ENCODE peak calls at places on chromosomes 6 and 20, in five cellular contexts. One of them, this sample, is unnamed.

GRCh38 chr6:83113258-83113657 is 45.8 kb downstream of the DOP1A start:
- DNase-seq in WERI-Rb-1: no peak
- DNase-seq in dorsolateral prefrontal cortex: no peak
- DNase-seq in hepatocyte: no peak
- DNase-seq in HepG2: no peak
- DNase-seq in this sample: no peak

GRCh38 chr20:54062812-54063280 is 7.5 kb downstream of the BCAS1 start:
- DNase-seq in WERI-Rb-1: no peak
- DNase-seq in dorsolateral prefrontal cortex: no peak
- DNase-seq in hepatocyte: peak; percentile 61
- DNase-seq in HepG2: peak; percentile 70
- DNase-seq in this sample: no peak

GRCh38 chr6:94300424-94301144 is 881.2 kb upstream of the EPHA7 start:
- DNase-seq in WERI-Rb-1: no peak
- DNase-seq in dorsolateral prefrontal cortex: no peak
- DNase-seq in hepatocyte: no peak
- DNase-seq in HepG2: no peak
- DNase-seq in this sample: no peak

GRCh38 chr6:158374020-158374419 is 61.8 kb downstream of the TULP4 start:
- DNase-seq in WERI-Rb-1: no peak
- DNase-seq in dorsolateral prefrontal cortex: no peak
- DNase-seq in hepatocyte: no peak
- DNase-seq in HepG2: no peak
- DNase-seq in this sample: no peak

GRCh38 chr6:67935976-67936477 is 699.1 kb upstream of the ADGRB3 start:
- DNase-seq in WERI-Rb-1: no peak
- DNase-seq in dorsolateral prefrontal cortex: no peak
- DNase-seq in hepatocyte: no peak
- DNase-seq in HepG2: no peak
- DNase-seq in this sample: no peak

GRCh38 chr6:74651948-74652347 is 553.9 kb downstream of the COL12A1 start:
- DNase-seq in WERI-Rb-1: no peak
- DNase-seq in dorsolateral prefrontal cortex: no peak
- DNase-seq in hepatocyte: no peak
- DNase-seq in HepG2: no peak
- DNase-seq in this sample: no peak

GRCh38 chr6:149323925-149324324 is 6.4 kb downstream of the TAB2 start:
- DNase-seq in WERI-Rb-1: no peak
- DNase-seq in dorsolateral prefrontal cortex: no peak
- DNase-seq in hepatocyte: no peak
- DNase-seq in HepG2: no peak
- DNase-seq in this sample: no peak

GRCh38 chr6:24749292-24749691 is 25.4 kb upstream of the GMNN start:
- DNase-seq in WERI-Rb-1: no peak
- DNase-seq in dorsolateral prefrontal cortex: no peak
- DNase-seq in hepatocyte: no peak
- DNase-seq in HepG2: no peak
- DNase-seq in this sample: no peak

GRCh38 chr6:336159-337114 is 44.1 kb downstream of the DUSP22 start:
- DNase-seq in WERI-Rb-1: no peak
- DNase-seq in dorsolateral prefrontal cortex: no peak
- DNase-seq in hepatocyte: no peak
- DNase-seq in HepG2: no peak
- DNase-seq in this sample: no peak

GRCh38 chr6:132968419-132968950 is 154.1 kb downstream of the RPS12 start:
- DNase-seq in WERI-Rb-1: no peak
- DNase-seq in dorsolateral prefrontal cortex: no peak
- DNase-seq in hepatocyte: no peak
- DNase-seq in HepG2: no peak
- DNase-seq in this sample: no peak

GRCh38 chr6:85552652-85553051 is 41.0 kb downstream of the SNX14 start:
- DNase-seq in WERI-Rb-1: no peak
- DNase-seq in dorsolateral prefrontal cortex: no peak
- DNase-seq in hepatocyte: no peak
- DNase-seq in HepG2: no peak
- DNase-seq in this sample: no peak

GRCh38 chr6:28369463-28369862 is 19.7 kb downstream of the ZKSCAN3 start:
- DNase-seq in WERI-Rb-1: no peak
- DNase-seq in dorsolateral prefrontal cortex: no peak
- DNase-seq in hepatocyte: no peak
- DNase-seq in HepG2: no peak
- DNase-seq in this sample: no peak

GRCh38 chr6:130027948-130028347 is 9.6 kb downstream of the L3MBTL3 start:
- DNase-seq in WERI-Rb-1: no peak
- DNase-seq in dorsolateral prefrontal cortex: no peak
- DNase-seq in hepatocyte: no peak
- DNase-seq in HepG2: no peak
- DNase-seq in this sample: no peak

GRCh38 chr6:52207066-52207465 is 20.9 kb downstream of the IL17A start:
- DNase-seq in WERI-Rb-1: no peak
- DNase-seq in dorsolateral prefrontal cortex: no peak
- DNase-seq in hepatocyte: no peak
- DNase-seq in HepG2: no peak
- DNase-seq in this sample: no peak

GRCh38 chr20:25686081-25687077 is 10.3 kb downstream of the ZNF337 start:
- DNase-seq in WERI-Rb-1: peak; percentile 61
- DNase-seq in dorsolateral prefrontal cortex: no peak
- DNase-seq in hepatocyte: no peak
- DNase-seq in HepG2: no peak
- DNase-seq in this sample: no peak

GRCh38 chr20:44034965-44035635 is 120.4 kb downstream of the TOX2 start:
- DNase-seq in WERI-Rb-1: no peak
- DNase-seq in dorsolateral prefrontal cortex: no peak
- DNase-seq in hepatocyte: no peak
- DNase-seq in HepG2: no peak
- DNase-seq in this sample: no peak

GRCh38 chr6:80696268-80696667 is 589.8 kb downstream of the BCKDHB start:
- DNase-seq in WERI-Rb-1: no peak
- DNase-seq in dorsolateral prefrontal cortex: no peak
- DNase-seq in hepatocyte: no peak
- DNase-seq in HepG2: no peak
- DNase-seq in this sample: no peak

GRCh38 chr6:71107935-71108420 is 151.1 kb upstream of the B3GAT2 start:
- DNase-seq in WERI-Rb-1: no peak
- DNase-seq in dorsolateral prefrontal cortex: no peak
- DNase-seq in hepatocyte: no peak
- DNase-seq in HepG2: no peak
- DNase-seq in this sample: no peak

GRCh38 chr6:159819932-159820640 is 20.0 kb downstream of the PNLDC1 start:
- DNase-seq in WERI-Rb-1: peak; percentile 19
- DNase-seq in dorsolateral prefrontal cortex: no peak
- DNase-seq in hepatocyte: no peak
- DNase-seq in HepG2: no peak
- DNase-seq in this sample: no peak

GRCh38 chr6:135701426-135701825 is 150.1 kb upstream of the PDE7B start:
- DNase-seq in WERI-Rb-1: no peak
- DNase-seq in dorsolateral prefrontal cortex: no peak
- DNase-seq in hepatocyte: no peak
- DNase-seq in HepG2: no peak
- DNase-seq in this sample: no peak

GRCh38 chr6:52361945-52362442 is at the start of gene PAQR8:
- DNase-seq in WERI-Rb-1: peak; percentile 84
- DNase-seq in dorsolateral prefrontal cortex: peak; percentile 50
- DNase-seq in hepatocyte: peak; percentile 89
- DNase-seq in HepG2: no peak
- DNase-seq in this sample: peak; percentile 74

GRCh38 chr6:136491674-136492235 is 58.5 kb downstream of the MAP7 start:
- DNase-seq in WERI-Rb-1: no peak
- DNase-seq in dorsolateral prefrontal cortex: no peak
- DNase-seq in hepatocyte: no peak
- DNase-seq in HepG2: no peak
- DNase-seq in this sample: no peak

GRCh38 chr6:91198588-91199255 is 611.9 kb upstream of the MAP3K7 start:
- DNase-seq in WERI-Rb-1: no peak
- DNase-seq in dorsolateral prefrontal cortex: no peak
- DNase-seq in hepatocyte: no peak
- DNase-seq in HepG2: no peak
- DNase-seq in this sample: no peak

GRCh38 chr6:145260491-145260890 is 474.8 kb downstream of the EPM2A start:
- DNase-seq in WERI-Rb-1: no peak
- DNase-seq in dorsolateral prefrontal cortex: no peak
- DNase-seq in hepatocyte: no peak
- DNase-seq in HepG2: no peak
- DNase-seq in this sample: no peak

GRCh38 chr6:142568857-142569597 is 267.2 kb downstream of the ADGRG6 start:
- DNase-seq in WERI-Rb-1: no peak
- DNase-seq in dorsolateral prefrontal cortex: no peak
- DNase-seq in hepatocyte: no peak
- DNase-seq in HepG2: no peak
- DNase-seq in this sample: no peak

GRCh38 chr6:100261486-100261885 is 203.2 kb downstream of the SIM1 start:
- DNase-seq in WERI-Rb-1: no peak
- DNase-seq in dorsolateral prefrontal cortex: no peak
- DNase-seq in hepatocyte: no peak
- DNase-seq in HepG2: no peak
- DNase-seq in this sample: no peak

GRCh38 chr6:150680510-150680909 is 80.8 kb downstream of the PLEKHG1 start:
- DNase-seq in WERI-Rb-1: no peak
- DNase-seq in dorsolateral prefrontal cortex: no peak
- DNase-seq in hepatocyte: no peak
- DNase-seq in HepG2: no peak
- DNase-seq in this sample: no peak

GRCh38 chr6:108080010-108080780 is 5.7 kb upstream of the OSTM1 start:
- DNase-seq in WERI-Rb-1: no peak
- DNase-seq in dorsolateral prefrontal cortex: no peak
- DNase-seq in hepatocyte: no peak
- DNase-seq in HepG2: no peak
- DNase-seq in this sample: no peak

GRCh38 chr6:135128268-135128914 is 52.7 kb upstream of the MYB start:
- DNase-seq in WERI-Rb-1: no peak
- DNase-seq in dorsolateral prefrontal cortex: no peak
- DNase-seq in hepatocyte: no peak
- DNase-seq in HepG2: no peak
- DNase-seq in this sample: no peak

GRCh38 chr6:41442800-41443501 is 103.2 kb upstream of the FOXP4 start:
- DNase-seq in WERI-Rb-1: peak; percentile 83
- DNase-seq in dorsolateral prefrontal cortex: no peak
- DNase-seq in hepatocyte: peak; percentile 77
- DNase-seq in HepG2: no peak
- DNase-seq in this sample: no peak

DNA sequence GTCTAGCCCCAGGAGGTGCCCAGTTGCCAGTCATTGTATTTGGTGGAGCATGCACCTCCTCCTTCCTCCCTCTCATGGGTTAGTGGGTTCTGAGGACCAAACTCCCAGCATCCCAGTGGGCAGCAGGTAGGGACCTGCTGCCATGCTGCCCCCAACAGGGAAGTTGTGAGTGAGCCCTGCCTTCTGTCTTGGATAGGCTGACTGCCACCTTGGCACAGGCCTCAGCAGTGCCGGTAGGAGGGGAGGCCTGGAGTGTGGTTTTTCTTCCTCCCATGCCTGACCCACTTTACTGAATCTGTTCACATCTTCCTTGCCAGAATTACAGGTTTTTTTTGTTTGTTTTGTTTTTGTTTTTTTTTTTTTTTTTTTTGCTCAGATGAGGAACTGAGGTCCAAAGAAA is 24.5 kb downstream of the PLCG1 start:
- DNase-seq in WERI-Rb-1: no peak
- DNase-seq in dorsolateral prefrontal cortex: no peak
- DNase-seq in hepatocyte: no peak
- DNase-seq in HepG2: no peak
- DNase-seq in this sample: no peak
- H3K27ac ChIP-seq in WERI-Rb-1: no peak overlapping the region
- H3K27ac ChIP-seq in dorsolateral prefrontal cortex: peak overlapping the region; percentile 72
- H3K27ac ChIP-seq in hepatocyte: no peak overlapping the region
- H3K27ac ChIP-seq in HepG2: no peak overlapping the region
- H3K27ac ChIP-seq in this sample: peak overlapping the region; percentile 46

DNA sequence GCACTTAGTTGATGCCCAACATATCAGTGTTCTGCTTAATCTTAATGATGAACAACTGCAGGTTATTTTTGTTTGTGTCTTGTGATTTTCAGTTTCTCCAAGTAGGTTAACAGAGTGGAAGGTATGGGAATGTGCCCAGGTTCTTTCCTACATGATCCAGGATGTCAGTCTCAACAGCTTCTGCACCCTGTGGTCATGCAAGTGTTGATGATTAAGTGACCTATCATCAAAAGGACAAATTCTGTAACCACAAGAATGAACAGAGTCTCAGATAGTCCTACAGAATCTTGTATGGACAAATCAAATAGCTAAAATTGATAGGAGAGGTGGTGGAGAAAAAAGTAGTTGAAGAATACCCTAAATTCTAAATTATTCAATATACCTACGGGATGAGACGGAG is 26.1 kb downstream of the MAN1A1 start:
- DNase-seq in WERI-Rb-1: no peak
- DNase-seq in dorsolateral prefrontal cortex: no peak
- DNase-seq in hepatocyte: no peak
- DNase-seq in HepG2: no peak
- DNase-seq in this sample: no peak
- H3K27ac ChIP-seq in WERI-Rb-1: no peak overlapping the region
- H3K27ac ChIP-seq in dorsolateral prefrontal cortex: no peak overlapping the region
- H3K27ac ChIP-seq in hepatocyte: no peak overlapping the region
- H3K27ac ChIP-seq in HepG2: no peak overlapping the region
- H3K27ac ChIP-seq in this sample: no peak overlapping the region

DNA sequence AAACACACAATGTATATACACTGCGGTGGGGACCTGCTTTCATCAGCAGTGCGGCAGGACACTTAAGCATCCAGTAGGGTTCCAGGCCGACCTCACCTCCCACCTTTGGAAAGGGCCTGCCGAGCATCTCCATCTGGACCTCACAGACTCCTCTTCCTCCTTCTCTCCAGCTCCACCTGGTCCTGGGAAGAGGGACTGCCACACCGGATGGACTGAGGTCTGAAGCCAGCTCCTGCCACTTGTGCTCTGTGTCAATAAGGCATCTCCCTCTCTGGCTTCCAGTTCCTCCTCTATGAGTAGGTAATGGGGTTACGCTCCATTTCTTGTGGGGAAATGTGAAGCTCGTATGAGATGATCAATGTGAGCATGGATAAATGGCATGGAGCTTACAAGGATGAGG is 19.1 kb upstream of the NNAT start:
- DNase-seq in WERI-Rb-1: peak; percentile 75
- DNase-seq in dorsolateral prefrontal cortex: no peak
- DNase-seq in hepatocyte: no peak
- DNase-seq in HepG2: no peak
- DNase-seq in this sample: no peak
- H3K27ac ChIP-seq in WERI-Rb-1: peak overlapping the region; percentile 65
- H3K27ac ChIP-seq in dorsolateral prefrontal cortex: no peak overlapping the region
- H3K27ac ChIP-seq in hepatocyte: no peak overlapping the region
- H3K27ac ChIP-seq in HepG2: no peak overlapping the region
- H3K27ac ChIP-seq in this sample: no peak overlapping the region

GRCh38 chr6:44733868-44734267 is 346.4 kb downstream of the CDC5L start:
- DNase-seq in WERI-Rb-1: no peak
- DNase-seq in dorsolateral prefrontal cortex: no peak
- DNase-seq in hepatocyte: no peak
- DNase-seq in HepG2: no peak
- DNase-seq in this sample: no peak
- H3K27ac ChIP-seq in WERI-Rb-1: no peak overlapping the region
- H3K27ac ChIP-seq in dorsolateral prefrontal cortex: no peak overlapping the region
- H3K27ac ChIP-seq in hepatocyte: no peak overlapping the region
- H3K27ac ChIP-seq in HepG2: no peak overlapping the region
- H3K27ac ChIP-seq in this sample: no peak overlapping the region

This sample was measured in substantia nigra.